ENCODE peak calls at places on chromosomes 7 and 10, in seven cellular contexts. Y is neuronal stem cell; Q is left ventricle myocardium inferior; T is stimulated activated CD4-positive, alpha-beta T cell treated with anti-CD3 and anti-CD28 coated beads, Interleukin-1b, Interleukin-23, amount 100 ng/mL, for 48 hours; X is activated gamma-delta T cell treated with Interleukin-2 at 50 U/mL for 16 hours; F is left cardiac atrium; N is hepatocyte. B is an unnamed sample.

GRCh38 chr10:944034-944831 is 12.7 kb upstream of the LARP4B start:
- DNase-seq in Y (no peak), Q (peak), T (peak), X (no peak), F (peak), N (no peak), B (no peak)

GRCh38 chr7:69739906-69740545 is 141.8 kb downstream of the AUTS2 start:
- DNase-seq in Y (no peak), Q (peak), T (no peak), X (no peak), F (peak), N (no peak), B (peak)

GRCh38 chr10:48378675-48379074 is 72.2 kb downstream of the MAPK8 start:
- DNase-seq in Y (no peak), Q (no peak), T (no peak), X (no peak), F (no peak), N (no peak), B (no peak)

GRCh38 chr7:157439761-157440160 is 103.0 kb downstream of the DNAJB6 start:
- DNase-seq in Y (no peak), Q (no peak), T (no peak), X (no peak), F (no peak), N (no peak), B (no peak)

GRCh38 chr7:139355320-139355719 is 4.4 kb upstream of the LUC7L2 start:
- DNase-seq in Y (no peak), Q (no peak), T (no peak), X (no peak), F (no peak), N (no peak), B (no peak)

GRCh38 chr10:85976267-85976793 is 390.3 kb downstream of the GRID1 start:
- DNase-seq in Y (no peak), Q (no peak), T (no peak), X (no peak), F (no peak), N (no peak), B (no peak)

GRCh38 chr10:767794-768193 is 78.3 kb upstream of the DIP2C start:
- DNase-seq in Y (no peak), Q (no peak), T (no peak), X (no peak), F (no peak), N (no peak), B (no peak)

GRCh38 chr7:101999420-101999819 is 182.0 kb downstream of the CUX1 start:
- DNase-seq in Y (no peak), Q (no peak), T (no peak), X (no peak), F (no peak), N (no peak), B (no peak)

GRCh38 chr7:2120251-2120660 is 112.5 kb downstream of the MAD1L1 start:
- DNase-seq in Y (no peak), Q (no peak), T (peak), X (peak), F (peak), N (no peak), B (no peak)

GRCh38 chr10:44893604-44894468 is 17.3 kb upstream of the TMEM72 start:
- DNase-seq in Y (no peak), Q (no peak), T (no peak), X (no peak), F (no peak), N (no peak), B (no peak)

GRCh38 chr10:29443745-29444523 is 155.1 kb downstream of the LYZL1 start:
- DNase-seq in Y (no peak), Q (no peak), T (no peak), X (no peak), F (no peak), N (no peak), B (no peak)

B was measured in activated B cell treated with CpG ODN at 0.5 μM for 24 hours.